ENCODE peak calls at places on chromosomes 11 and 22, in four cellular contexts. F is activated T-cell treated with anti-CD3 and anti-CD28 coated beads for 1 hour, L is HT-29, R is GM04504. G is an unnamed sample.

GRCh38 chr22:37128555-37129281 is 19.2 kb upstream of the TMPRSS6 start:
- DNase-seq in F (no peak), L (no peak), R (no peak), G (no peak)

GRCh38 chr11:2097998-2098690 is 41.0 kb downstream of the IGF2 start:
- DNase-seq in F (no peak), L (no peak), R (no peak), G (no peak)

GRCh38 chr22:37362618-37363017 is 64.7 kb downstream of the ELFN2 start:
- DNase-seq in F (no peak), L (no peak), R (no peak), G (no peak)

GRCh38 chr11:27012254-27012921 is 18.5 kb downstream of the FIBIN start:
- DNase-seq in F (no peak), L (no peak), R (no peak), G (no peak)

GRCh38 chr22:44442186-44442465 is 55.9 kb downstream of the RTL6 start:
- DNase-seq in F (no peak), L (no peak), R (no peak), G (no peak)

GRCh38 chr11:72649215-72649976 is 24.8 kb downstream of the PDE2A start:
- DNase-seq in F (no peak), L (no peak), R (no peak), G (no peak)

GRCh38 chr22:29798318-29798717 is 31.1 kb downstream of the UQCR10 start:
- DNase-seq in F (no peak), L (peak), R (no peak), G (no peak)

GRCh38 chr11:15714641-15715399 is 600.1 kb downstream of the INSC start:
- DNase-seq in F (no peak), L (no peak), R (no peak), G (peak)

GRCh38 chr22:39471421-39472141 is 14.8 kb downstream of the MGAT3 start:
- DNase-seq in F (no peak), L (peak), R (no peak), G (peak)

GRCh38 chr11:35077709-35078695 is 61.0 kb upstream of the CD44 start:
- DNase-seq in F (no peak), L (peak), R (peak), G (peak)

GRCh38 chr11:11510939-11511338 is 110.9 kb downstream of the GALNT18 start:
- DNase-seq in F (no peak), L (no peak), R (no peak), G (peak)

GRCh38 chr22:27195104-27195503 is 537.7 kb downstream of the MIAT start:
- DNase-seq in F (no peak), L (no peak), R (no peak), G (no peak)

GRCh38 chr11:126518130-126518995 is 162.9 kb downstream of the ST3GAL4 start:
- DNase-seq in F (no peak), L (no peak), R (no peak), G (no peak)

GRCh38 chr11:7246179-7246578 is 5.5 kb upstream of the SYT9 start:
- DNase-seq in F (no peak), L (no peak), R (no peak), G (no peak)

GRCh38 chr11:3810951-3811350 is 2.6 kb downstream of the PGAP2 start:
- DNase-seq in F (no peak), L (no peak), R (no peak), G (no peak)

GRCh38 chr11:8910662-8911039 is 338 bp upstream of the AKIP1 start:
- DNase-seq in F (no peak), L (peak), R (no peak), G (no peak)

GRCh38 chr22:17241571-17242310 is 22.5 kb upstream of the ADA2 start:
- DNase-seq in F (no peak), L (no peak), R (no peak), G (no peak)

G was measured in DMS79 treated with DMSO at 0.1 percent for 48 hours.